ENCODE peak calls at places on chromosomes 4 and X, in nine cellular contexts. One of them, this sample, is unnamed.

GRCh38 chr4:60962286-60962685 is 237.8 kb upstream of the ADGRL3 start:
- DNase-seq in A549: no peak
- DNase-seq in MM.1S: no peak
- DNase-seq in heart left ventricle: no peak
- DNase-seq in tibial nerve: no peak
- DNase-seq in thyroid gland: no peak
- DNase-seq in colonic mucosa: no peak
- DNase-seq in fibroblast of lung: peak; percentile 9
- DNase-seq in K562: no peak
- DNase-seq in this sample: no peak

GRCh38 chr4:145299380-145300076 is 119.1 kb upstream of the OTUD4 start:
- DNase-seq in A549: no peak
- DNase-seq in MM.1S: peak; percentile 83
- DNase-seq in heart left ventricle: no peak
- DNase-seq in tibial nerve: no peak
- DNase-seq in thyroid gland: no peak
- DNase-seq in colonic mucosa: no peak
- DNase-seq in fibroblast of lung: peak; percentile 11
- DNase-seq in K562: no peak
- DNase-seq in this sample: no peak

GRCh38 chr4:183571350-183572076 is 66.7 kb downstream of the ING2 start:
- DNase-seq in A549: peak; percentile 36
- DNase-seq in MM.1S: no peak
- DNase-seq in heart left ventricle: no peak
- DNase-seq in tibial nerve: no peak
- DNase-seq in thyroid gland: peak; percentile 96
- DNase-seq in colonic mucosa: peak; percentile 22
- DNase-seq in fibroblast of lung: peak; percentile 54
- DNase-seq in K562: no peak
- DNase-seq in this sample: peak; percentile 26

GRCh38 chr4:39348371-39349265 is 17.5 kb downstream of the RFC1 start:
- DNase-seq in A549: peak; percentile 33
- DNase-seq in MM.1S: no peak
- DNase-seq in heart left ventricle: no peak
- DNase-seq in tibial nerve: no peak
- DNase-seq in thyroid gland: no peak
- DNase-seq in colonic mucosa: no peak
- DNase-seq in fibroblast of lung: no peak
- DNase-seq in K562: peak; percentile 16
- DNase-seq in this sample: no peak

GRCh38 chrX:84760560-84760959 is 243.1 kb upstream of the APOOL start:
- DNase-seq in A549: no peak
- DNase-seq in MM.1S: no peak
- DNase-seq in heart left ventricle: peak; percentile 12
- DNase-seq in tibial nerve: no peak
- DNase-seq in thyroid gland: no peak
- DNase-seq in colonic mucosa: no peak
- DNase-seq in fibroblast of lung: no peak
- DNase-seq in K562: no peak
- DNase-seq in this sample: no peak

GRCh38 chrX:118975831-118976598 is 1.6 kb downstream of the LONRF3 start:
- DNase-seq in A549: peak; percentile 71
- DNase-seq in MM.1S: no peak
- DNase-seq in heart left ventricle: peak; percentile 35
- DNase-seq in tibial nerve: peak; percentile 61
- DNase-seq in thyroid gland: peak; percentile 88
- DNase-seq in colonic mucosa: peak; percentile 65
- DNase-seq in fibroblast of lung: peak; percentile 19
- DNase-seq in K562: peak; percentile 67
- DNase-seq in this sample: peak; percentile 82

GRCh38 chrX:101219116-101219839 is at the start of gene DRP2:
- DNase-seq in A549: no peak
- DNase-seq in MM.1S: no peak
- DNase-seq in heart left ventricle: no peak
- DNase-seq in tibial nerve: no peak
- DNase-seq in thyroid gland: no peak
- DNase-seq in colonic mucosa: no peak
- DNase-seq in fibroblast of lung: peak; percentile 2
- DNase-seq in K562: no peak
- DNase-seq in this sample: no peak

GRCh38 chrX:16712116-16712824 is at the start of gene CTPS2:
- DNase-seq in A549: peak; percentile 69
- DNase-seq in MM.1S: peak; percentile 65
- DNase-seq in heart left ventricle: peak; percentile 41
- DNase-seq in tibial nerve: peak; percentile 23
- DNase-seq in thyroid gland: peak; percentile 73
- DNase-seq in colonic mucosa: peak; percentile 74
- DNase-seq in fibroblast of lung: peak; percentile 61
- DNase-seq in K562: peak; percentile 82
- DNase-seq in this sample: peak; percentile 81

DNA sequence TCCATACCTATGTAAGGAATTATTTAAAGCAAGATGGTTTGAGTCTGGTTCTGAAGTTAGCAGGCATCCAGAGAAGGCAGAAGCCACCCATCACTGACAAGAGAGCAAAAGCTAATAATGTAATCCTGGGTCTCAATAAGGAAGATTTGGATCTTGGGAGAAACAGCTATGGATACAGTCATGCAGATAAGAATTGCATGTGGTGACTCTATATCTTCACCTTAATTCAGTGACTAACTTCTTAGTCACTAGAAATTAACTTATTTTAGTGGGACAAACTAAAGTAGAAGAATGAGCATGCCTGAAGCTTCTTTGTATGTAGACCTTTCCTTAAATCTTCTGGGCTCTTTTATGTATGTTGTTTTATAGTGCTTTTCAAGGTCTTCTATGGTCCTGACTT is 66.6 kb downstream of the ATP10D start:
- DNase-seq in A549: no peak
- DNase-seq in MM.1S: no peak
- DNase-seq in heart left ventricle: no peak
- DNase-seq in tibial nerve: no peak
- DNase-seq in thyroid gland: no peak
- DNase-seq in colonic mucosa: no peak
- DNase-seq in fibroblast of lung: no peak
- DNase-seq in K562: no peak
- DNase-seq in this sample: no peak
- H3K27ac ChIP-seq in A549: no peak overlapping the region
- H3K27ac ChIP-seq in MM.1S: no peak overlapping the region
- H3K27ac ChIP-seq in heart left ventricle: no peak overlapping the region
- H3K27ac ChIP-seq in tibial nerve: no peak overlapping the region
- H3K27ac ChIP-seq in thyroid gland: no peak overlapping the region
- H3K27ac ChIP-seq in colonic mucosa: no peak overlapping the region
- H3K27ac ChIP-seq in fibroblast of lung: no peak overlapping the region
- H3K27ac ChIP-seq in K562: no peak overlapping the region
- H3K27ac ChIP-seq in this sample: no peak overlapping the region

GRCh38 chr4:184815046-184815877 is 10.5 kb downstream of the ACSL1 start:
- DNase-seq in A549: no peak
- DNase-seq in MM.1S: peak; percentile 62
- DNase-seq in heart left ventricle: peak; percentile 83
- DNase-seq in tibial nerve: peak; percentile 48
- DNase-seq in thyroid gland: peak; percentile 96
- DNase-seq in colonic mucosa: peak; percentile 89
- DNase-seq in fibroblast of lung: peak; percentile 67
- DNase-seq in K562: peak; percentile 79
- DNase-seq in this sample: peak; percentile 91

GRCh38 chr4:184812181-184812542 is 13.6 kb downstream of the ACSL1 start:
- DNase-seq in A549: no peak
- DNase-seq in MM.1S: no peak
- DNase-seq in heart left ventricle: no peak
- DNase-seq in tibial nerve: no peak
- DNase-seq in thyroid gland: no peak
- DNase-seq in colonic mucosa: no peak
- DNase-seq in fibroblast of lung: no peak
- DNase-seq in K562: no peak
- DNase-seq in this sample: no peak

GRCh38 chr4:184816962-184817361 is 8.8 kb downstream of the ACSL1 start:
- DNase-seq in A549: no peak
- DNase-seq in MM.1S: no peak
- DNase-seq in heart left ventricle: no peak
- DNase-seq in tibial nerve: no peak
- DNase-seq in thyroid gland: no peak
- DNase-seq in colonic mucosa: no peak
- DNase-seq in fibroblast of lung: no peak
- DNase-seq in K562: no peak
- DNase-seq in this sample: no peak

GRCh38 chr4:184812651-184813181 is 13.1 kb downstream of the ACSL1 start:
- DNase-seq in A549: peak; percentile 36
- DNase-seq in MM.1S: no peak
- DNase-seq in heart left ventricle: no peak
- DNase-seq in tibial nerve: no peak
- DNase-seq in thyroid gland: no peak
- DNase-seq in colonic mucosa: no peak
- DNase-seq in fibroblast of lung: peak; percentile 14
- DNase-seq in K562: no peak
- DNase-seq in this sample: no peak

GRCh38 chr4:184814686-184815045 is 11.1 kb downstream of the ACSL1 start:
- DNase-seq in A549: no peak
- DNase-seq in MM.1S: no peak
- DNase-seq in heart left ventricle: no peak
- DNase-seq in tibial nerve: no peak
- DNase-seq in thyroid gland: no peak
- DNase-seq in colonic mucosa: no peak
- DNase-seq in fibroblast of lung: no peak
- DNase-seq in K562: no peak
- DNase-seq in this sample: no peak
- H3K4me3 ChIP-seq in A549: no peak overlapping the region
- H3K4me3 ChIP-seq in MM.1S: no peak overlapping the region
- H3K4me3 ChIP-seq in heart left ventricle: peak overlapping the region; percentile 3
- H3K4me3 ChIP-seq in tibial nerve: no peak overlapping the region
- H3K4me3 ChIP-seq in thyroid gland: no peak overlapping the region
- H3K4me3 ChIP-seq in colonic mucosa: no peak overlapping the region
- H3K4me3 ChIP-seq in fibroblast of lung: no peak overlapping the region
- H3K4me3 ChIP-seq in K562: no peak overlapping the region
- H3K4me3 ChIP-seq in this sample: peak overlapping the region; percentile 41

GRCh38 chr4:185711764-185712163 is 100.2 kb downstream of the SORBS2 start:
- DNase-seq in A549: no peak
- DNase-seq in MM.1S: no peak
- DNase-seq in heart left ventricle: no peak
- DNase-seq in tibial nerve: no peak
- DNase-seq in thyroid gland: no peak
- DNase-seq in colonic mucosa: no peak
- DNase-seq in fibroblast of lung: no peak
- DNase-seq in K562: no peak
- DNase-seq in this sample: no peak

GRCh38 chr4:185710487-185710995 is 101.5 kb downstream of the SORBS2 start:
- DNase-seq in A549: no peak
- DNase-seq in MM.1S: no peak
- DNase-seq in heart left ventricle: no peak
- DNase-seq in tibial nerve: no peak
- DNase-seq in thyroid gland: no peak
- DNase-seq in colonic mucosa: no peak
- DNase-seq in fibroblast of lung: no peak
- DNase-seq in K562: no peak
- DNase-seq in this sample: peak; percentile 79

GRCh38 chr4:185713731-185714130 is 98.3 kb downstream of the SORBS2 start:
- DNase-seq in A549: no peak
- DNase-seq in MM.1S: no peak
- DNase-seq in heart left ventricle: no peak
- DNase-seq in tibial nerve: no peak
- DNase-seq in thyroid gland: no peak
- DNase-seq in colonic mucosa: no peak
- DNase-seq in fibroblast of lung: no peak
- DNase-seq in K562: no peak
- DNase-seq in this sample: no peak

GRCh38 chr4:185713272-185713671 is 98.7 kb downstream of the SORBS2 start:
- DNase-seq in A549: no peak
- DNase-seq in MM.1S: no peak
- DNase-seq in heart left ventricle: no peak
- DNase-seq in tibial nerve: no peak
- DNase-seq in thyroid gland: no peak
- DNase-seq in colonic mucosa: no peak
- DNase-seq in fibroblast of lung: peak; percentile 12
- DNase-seq in K562: no peak
- DNase-seq in this sample: no peak

DNA sequence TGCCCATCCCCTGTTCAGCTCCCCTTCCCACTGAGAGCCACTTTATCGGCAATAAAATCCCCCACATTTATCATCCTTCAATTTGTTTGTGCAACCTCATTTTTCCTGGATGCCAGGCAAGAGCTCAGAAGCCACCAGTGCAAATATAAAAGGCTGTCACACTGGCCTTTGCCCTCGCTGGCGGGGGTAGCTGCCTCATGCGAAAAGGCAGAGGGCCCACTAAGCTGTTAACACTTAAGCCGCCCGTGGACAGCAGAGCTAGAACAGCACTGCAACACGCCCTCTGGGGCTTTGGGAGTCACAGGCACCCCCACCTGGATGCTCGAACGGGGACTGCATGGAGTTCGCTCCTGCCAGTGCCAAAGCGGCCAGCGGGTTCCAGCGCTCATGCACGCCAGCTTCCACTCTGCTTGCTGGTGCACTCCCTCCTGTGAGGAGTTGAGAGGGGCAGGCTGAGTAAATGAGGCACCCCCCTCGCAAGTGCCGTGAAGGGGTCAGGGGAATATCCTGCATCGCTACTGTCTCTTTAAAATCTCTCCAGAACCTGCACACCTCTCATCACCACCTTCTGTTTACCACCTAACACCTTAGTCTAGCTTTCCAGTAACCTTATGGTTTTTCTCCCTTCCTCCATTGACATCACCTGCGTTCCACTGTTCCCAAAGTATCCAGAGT is 99.5 kb downstream of the SORBS2 start:
- DNase-seq in A549: no peak
- DNase-seq in MM.1S: no peak
- DNase-seq in heart left ventricle: no peak
- DNase-seq in tibial nerve: no peak
- DNase-seq in thyroid gland: no peak
- DNase-seq in colonic mucosa: no peak
- DNase-seq in fibroblast of lung: no peak
- DNase-seq in K562: no peak
- DNase-seq in this sample: peak; percentile 92
- H3K27ac ChIP-seq in A549: no peak overlapping the region
- H3K27ac ChIP-seq in MM.1S: no peak overlapping the region
- H3K27ac ChIP-seq in heart left ventricle: peak overlapping the region; percentile 20
- H3K27ac ChIP-seq in tibial nerve: no peak overlapping the region
- H3K27ac ChIP-seq in thyroid gland: peak overlapping the region; percentile 6
- H3K27ac ChIP-seq in colonic mucosa: no peak overlapping the region
- H3K27ac ChIP-seq in fibroblast of lung: no peak overlapping the region
- H3K27ac ChIP-seq in K562: no peak overlapping the region
- H3K27ac ChIP-seq in this sample: peak overlapping the region; percentile 95

DNA sequence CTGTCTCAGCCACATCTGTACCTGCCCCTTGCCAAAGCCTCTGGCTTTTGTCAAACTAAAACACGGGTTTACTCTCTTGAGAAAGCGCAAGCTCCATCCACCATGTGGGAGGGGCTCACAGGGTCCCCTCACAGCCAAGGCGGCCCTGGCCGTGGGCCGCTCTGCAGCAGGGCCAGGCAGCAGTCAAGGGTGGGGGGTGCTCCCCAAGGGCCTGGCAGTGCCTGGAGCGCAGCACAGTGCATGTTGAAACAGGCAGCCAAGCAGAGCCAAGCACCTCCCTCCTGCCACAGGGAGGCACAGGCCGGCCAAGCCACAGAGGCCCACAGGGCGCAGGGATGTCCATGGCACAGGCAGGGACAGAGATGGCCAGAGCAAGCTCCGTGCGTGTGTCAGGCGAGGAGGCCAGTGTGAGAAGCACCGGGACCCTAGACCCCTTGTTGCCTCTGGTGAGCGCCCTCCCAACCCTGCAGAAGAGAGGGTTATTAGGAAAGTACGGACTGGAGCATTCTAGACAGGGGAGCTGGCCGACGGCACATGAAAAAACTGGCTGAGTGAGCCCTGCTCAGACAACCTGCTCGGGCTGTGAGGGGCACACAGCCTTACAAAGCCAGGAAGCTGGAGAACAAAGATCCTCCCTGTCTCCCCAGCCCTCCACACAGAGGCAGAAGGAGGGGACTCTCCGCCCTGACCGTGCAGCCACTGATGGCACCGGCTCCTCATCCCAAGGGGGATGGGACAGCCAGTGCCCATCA is 39.0 kb downstream of the FAM53A start:
- DNase-seq in A549: no peak
- DNase-seq in MM.1S: no peak
- DNase-seq in heart left ventricle: peak; percentile 56
- DNase-seq in tibial nerve: no peak
- DNase-seq in thyroid gland: peak; percentile 95
- DNase-seq in colonic mucosa: no peak
- DNase-seq in fibroblast of lung: peak; percentile 40
- DNase-seq in K562: no peak
- DNase-seq in this sample: no peak
- H3K4me3 ChIP-seq in A549: no peak overlapping the region
- H3K4me3 ChIP-seq in MM.1S: no peak overlapping the region
- H3K4me3 ChIP-seq in heart left ventricle: no peak overlapping the region
- H3K4me3 ChIP-seq in tibial nerve: no peak overlapping the region
- H3K4me3 ChIP-seq in thyroid gland: no peak overlapping the region
- H3K4me3 ChIP-seq in colonic mucosa: no peak overlapping the region
- H3K4me3 ChIP-seq in fibroblast of lung: no peak overlapping the region
- H3K4me3 ChIP-seq in K562: no peak overlapping the region
- H3K4me3 ChIP-seq in this sample: no peak overlapping the region